ENCODE peak calls at places on chromosomes 1 and 21, in four cellular contexts. F, L, J and R are unnamed samples.

GRCh38 chr1:182677393-182678098 is 6.8 kb downstream of the RGS8 start:
- DNase-seq in F (no peak), L (no peak), J (no peak), R (no peak)

GRCh38 chr1:71861022-71861421 is 421.3 kb downstream of the NEGR1 start:
- DNase-seq in F (peak; percentile 82), L (peak; percentile 1), J (no peak), R (no peak)

GRCh38 chr1:116286541-116286971 is 86.5 kb upstream of the ATP1A1 start:
- DNase-seq in F (peak; percentile 12), L (peak; percentile 63), J (no peak), R (no peak)

GRCh38 chr1:198741744-198742143 is 102.9 kb downstream of the PTPRC start:
- DNase-seq in F (peak; percentile 56), L (peak; percentile 4), J (no peak), R (no peak)

GRCh38 chr1:31771891-31772668 is 7.9 kb upstream of the ADGRB2 start:
- DNase-seq in F (peak; percentile 61), L (peak; percentile 32), J (no peak), R (no peak)

GRCh38 chr1:151815716-151816327 is 10.6 kb upstream of the LINGO4 start:
- DNase-seq in F (no peak), L (no peak), J (no peak), R (peak; percentile 49)

GRCh38 chr1:108007531-108007930 is 42.6 kb upstream of the VAV3 start:
- DNase-seq in F (no peak), L (no peak), J (no peak), R (no peak)

GRCh38 chr1:207828485-207829158 is 76.8 kb downstream of the CD46 start:
- DNase-seq in F (peak; percentile 89), L (peak; percentile 91), J (peak; percentile 24), R (peak; percentile 37)

GRCh38 chr1:44084998-44085675 is 33.5 kb upstream of the KLF17 start:
- DNase-seq in F (peak; percentile 83), L (peak; percentile 90), J (no peak), R (no peak)

GRCh38 chr1:245704765-245705164 is 550.0 kb downstream of the KIF26B start:
- DNase-seq in F (peak; percentile 65), L (peak; percentile 57), J (no peak), R (no peak)

GRCh38 chr1:54850737-54851136 is 36.3 kb downstream of the DHCR24 start:
- DNase-seq in F (peak; percentile 99), L (peak; percentile 98), J (no peak), R (no peak)

GRCh38 chr1:9659328-9659727 is 7.8 kb downstream of the PIK3CD start:
- DNase-seq in F (peak; percentile 90), L (peak; percentile 89), J (no peak), R (no peak)

GRCh38 chr1:244970236-244970652 is 105.9 kb upstream of the HNRNPU start:
- DNase-seq in F (peak; percentile 85), L (peak; percentile 86), J (peak; percentile 93), R (no peak)

GRCh38 chr1:54606096-54606989 is 17.0 kb downstream of the FAM151A start:
- DNase-seq in F (no peak), L (no peak), J (no peak), R (no peak)

GRCh38 chr1:202067188-202067977 is 55.3 kb upstream of the GPR37L1 start:
- DNase-seq in F (no peak), L (no peak), J (no peak), R (no peak)

GRCh38 chr1:98482611-98483010 is 178.9 kb upstream of the SNX7 start:
- DNase-seq in F (no peak), L (no peak), J (no peak), R (no peak)

GRCh38 chr1:36771222-36771621 is 263.1 kb downstream of the GRIK3 start:
- DNase-seq in F (no peak), L (no peak), J (peak; percentile 56), R (no peak)

GRCh38 chr1:53198241-53198651 is 1.6 kb downstream of the CPT2 start:
- DNase-seq in F (peak; percentile 73), L (peak; percentile 46), J (no peak), R (no peak)

GRCh38 chr1:36134031-36134430 is 9.0 kb upstream of the COL8A2 start:
- DNase-seq in F (no peak), L (no peak), J (no peak), R (no peak)

GRCh38 chr1:14804626-14805025 is 206.1 kb downstream of the KAZN start:
- DNase-seq in F (peak; percentile 23), L (no peak), J (no peak), R (no peak)

GRCh38 chr1:55275151-55275748 is 60.1 kb upstream of the USP24 start:
- DNase-seq in F (peak; percentile 51), L (peak; percentile 28), J (no peak), R (no peak)

GRCh38 chr1:72241397-72241796 is 40.9 kb downstream of the NEGR1 start:
- DNase-seq in F (peak; percentile 57), L (no peak), J (no peak), R (no peak)

GRCh38 chr1:53754484-53755312 is 15.7 kb upstream of the GLIS1 start:
- DNase-seq in F (peak; percentile 78), L (peak; percentile 80), J (peak; percentile 33), R (no peak)

GRCh38 chr1:56469640-56470371 is 109.6 kb downstream of the PLPP3 start:
- DNase-seq in F (peak; percentile 77), L (peak; percentile 63), J (no peak), R (no peak)

GRCh38 chr1:98662354-98662665 is 789 bp downstream of the SNX7 start:
- DNase-seq in F (no peak), L (peak; percentile 56), J (no peak), R (no peak)

GRCh38 chr1:117146570-117147340 is 25.2 kb upstream of the TRIM45 start:
- DNase-seq in F (peak; percentile 95), L (peak; percentile 81), J (no peak), R (no peak)

GRCh38 chr1:242585616-242586354 is 61.3 kb upstream of the PLD5 start:
- DNase-seq in F (no peak), L (no peak), J (peak; percentile 15), R (no peak)

GRCh38 chr1:48943393-48943792 is 166.7 kb upstream of the BEND5 start:
- DNase-seq in F (peak; percentile 75), L (no peak), J (no peak), R (no peak)

GRCh38 chr21:42575111-42575510 is 61.5 kb downstream of the SLC37A1 start:
- DNase-seq in F (no peak), L (no peak), J (no peak), R (no peak)

GRCh38 chr1:219772265-219773036 is 155.9 kb downstream of the SLC30A10 start:
- DNase-seq in F (no peak), L (no peak), J (no peak), R (no peak)

GRCh38 chr1:50610563-50610962 is 187.3 kb upstream of the DMRTA2 start:
- DNase-seq in F (no peak), L (no peak), J (no peak), R (no peak)

GRCh38 chr1:11796036-11796828 is 9.5 kb downstream of the MTHFR start:
- DNase-seq in F (no peak), L (peak; percentile 65), J (no peak), R (no peak)

GRCh38 chr1:58946390-58946789 is 162.5 kb upstream of the JUN start:
- DNase-seq in F (no peak), L (no peak), J (no peak), R (no peak)

GRCh38 chr1:226714148-226714547 is 24.9 kb downstream of the ITPKB start:
- DNase-seq in F (no peak), L (no peak), J (no peak), R (no peak)

GRCh38 chr1:204376919-204377799 is 17.4 kb upstream of the PLEKHA6 start:
- DNase-seq in F (no peak), L (no peak), J (no peak), R (no peak)

GRCh38 chr1:229412056-229412455 is 21.8 kb downstream of the ACTA1 start:
- DNase-seq in F (no peak), L (no peak), J (no peak), R (no peak)

GRCh38 chr1:92832537-92833160 is 809 bp downstream of the RPL5 start:
- DNase-seq in F (peak; percentile 61), L (peak; percentile 36), J (no peak), R (no peak)

GRCh38 chr21:37231247-37231645 is 35.9 kb downstream of the VPS26C start:
- DNase-seq in F (no peak), L (no peak), J (no peak), R (no peak)

GRCh38 chr1:200510228-200510623 is 100.4 kb upstream of the ZNF281 start:
- DNase-seq in F (peak; percentile 83), L (peak; percentile 91), J (peak; percentile 84), R (peak; percentile 23)
- H3K4me1 ChIP-seq in F (peaks cover 13% of the 10 kb centered on the region), L (no peaks in the 10 kb centered on the region), J (peaks cover under 1% of the 10 kb centered on the region), R (no peaks in the 10 kb centered on the region)

GRCh38 chr1:212822956-212823355 is 24.5 kb downstream of the SPATA45 start:
- DNase-seq in F (no peak), L (no peak), J (no peak), R (no peak)

GRCh38 chr1:212816567-212817278 is 25.0 kb downstream of the TATDN3 start:
- DNase-seq in F (peak; percentile 5), L (no peak), J (no peak), R (no peak)

GRCh38 chr1:212824201-212824600 is 23.2 kb downstream of the SPATA45 start:
- DNase-seq in F (no peak), L (no peak), J (no peak), R (no peak)

GRCh38 chr1:212820969-212821368 is 26.5 kb downstream of the SPATA45 start:
- DNase-seq in F (no peak), L (no peak), J (no peak), R (no peak)

GRCh38 chr1:212819704-212820103 is 27.7 kb downstream of the SPATA45 start:
- DNase-seq in F (no peak), L (peak; percentile 40), J (no peak), R (no peak)
- H3K4me3 ChIP-seq in F (no peak overlapping the region), L (no peak overlapping the region), J (no peak overlapping the region), R (no peak overlapping the region)

GRCh38 chr1:2313651-2314296 is 77.6 kb downstream of the MORN1 start:
- DNase-seq in F (no peak), L (no peak), J (no peak), R (no peak)
- H3K27ac ChIP-seq in F (no peak overlapping the region), L (peak overlapping the region; percentile 95), J (peak overlapping the region; percentile 84), R (peak overlapping the region; percentile 53)

GRCh38 chr1:33332881-33333280 is 12.0 kb upstream of the A3GALT2 start:
- DNase-seq in F (peak; percentile 21), L (no peak), J (no peak), R (no peak)

GRCh38 chr1:33330376-33330890 is 9.5 kb upstream of the A3GALT2 start:
- DNase-seq in F (no peak), L (no peak), J (no peak), R (no peak)

GRCh38 chr1:33330906-33331305 is 10.0 kb upstream of the A3GALT2 start:
- DNase-seq in F (no peak), L (no peak), J (no peak), R (no peak)

GRCh38 chr1:33332357-33332789 is 11.5 kb upstream of the A3GALT2 start:
- DNase-seq in F (peak; percentile 37), L (peak; percentile 87), J (no peak), R (no peak)

GRCh38 chr1:33331444-33332356 is 10.8 kb upstream of the A3GALT2 start:
- DNase-seq in F (peak; percentile 24), L (no peak), J (no peak), R (no peak)
- H3K4me1 ChIP-seq in F (peaks cover 51% of the 10 kb centered on the region), L (no peaks in the 10 kb centered on the region), J (peaks cover 17% of the 10 kb centered on the region), R (no peaks in the 10 kb centered on the region)